ENCODE peak calls at places on chromosomes 3 and 15, in ten cellular contexts. One of them, this sample, is unnamed.
A peak's percentile ranks its signal among the peaks of the same experiment; 100 is the strongest.

GRCh38 chr15:58399737-58400136 is 32.1 kb upstream of the LIPC start:
- DNase-seq in pancreas: no peak
- DNase-seq in stomach: no peak
- DNase-seq in ovary: no peak
- DNase-seq in cardiac muscle cell: no peak
- DNase-seq in thyroid gland: no peak
- DNase-seq in upper lobe of right lung: no peak
- DNase-seq in thoracic aorta: no peak
- DNase-seq in neural progenitor cell: no peak
- DNase-seq in A673: no peak
- DNase-seq in this sample: no peak

GRCh38 chr3:13788522-13789424 is 91.1 kb downstream of the WNT7A start:
- DNase-seq in stomach: no peak
- DNase-seq in A673: no peak
- DNase-seq in thyroid gland: no peak
- DNase-seq in pancreas: no peak
- DNase-seq in ovary: no peak
- DNase-seq in neural progenitor cell: peak; percentile 36
- DNase-seq in cardiac muscle cell: no peak
- DNase-seq in thoracic aorta: no peak
- DNase-seq in upper lobe of right lung: peak; percentile 51
- DNase-seq in this sample: no peak

GRCh38 chr3:13878711-13879101 is 1.2 kb downstream of the WNT7A start:
- DNase-seq in neural progenitor cell: peak; percentile 68
- DNase-seq in upper lobe of right lung: peak; percentile 65
- DNase-seq in cardiac muscle cell: peak; percentile 26
- DNase-seq in A673: no peak
- DNase-seq in stomach: no peak
- DNase-seq in thyroid gland: no peak
- DNase-seq in thoracic aorta: no peak
- DNase-seq in ovary: no peak
- DNase-seq in pancreas: no peak
- DNase-seq in this sample: no peak

GRCh38 chr3:24513463-24513862 is 18.8 kb upstream of the THRB start:
- DNase-seq in ovary: no peak
- DNase-seq in thoracic aorta: no peak
- DNase-seq in cardiac muscle cell: no peak
- DNase-seq in stomach: no peak
- DNase-seq in thyroid gland: no peak
- DNase-seq in neural progenitor cell: no peak
- DNase-seq in A673: no peak
- DNase-seq in pancreas: no peak
- DNase-seq in upper lobe of right lung: no peak
- DNase-seq in this sample: no peak

GRCh38 chr3:195445885-195446284 is 3.1 kb upstream of the ACAP2 start:
- DNase-seq in ovary: no peak
- DNase-seq in neural progenitor cell: no peak
- DNase-seq in thyroid gland: no peak
- DNase-seq in upper lobe of right lung: no peak
- DNase-seq in pancreas: no peak
- DNase-seq in A673: no peak
- DNase-seq in stomach: no peak
- DNase-seq in cardiac muscle cell: no peak
- DNase-seq in thoracic aorta: no peak
- DNase-seq in this sample: no peak

GRCh38 chr3:134628884-134629283 is 21.9 kb downstream of the KY start:
- DNase-seq in neural progenitor cell: no peak
- DNase-seq in thyroid gland: no peak
- DNase-seq in A673: no peak
- DNase-seq in stomach: peak; percentile 11
- DNase-seq in thoracic aorta: no peak
- DNase-seq in pancreas: peak; percentile 1
- DNase-seq in cardiac muscle cell: no peak
- DNase-seq in ovary: no peak
- DNase-seq in upper lobe of right lung: no peak
- DNase-seq in this sample: no peak

GRCh38 chr3:132669256-132669777 is 9.2 kb downstream of the UBA5 start:
- DNase-seq in pancreas: no peak
- DNase-seq in A673: no peak
- DNase-seq in stomach: no peak
- DNase-seq in cardiac muscle cell: no peak
- DNase-seq in upper lobe of right lung: no peak
- DNase-seq in thoracic aorta: no peak
- DNase-seq in neural progenitor cell: no peak
- DNase-seq in ovary: no peak
- DNase-seq in thyroid gland: no peak
- DNase-seq in this sample: no peak

GRCh38 chr15:51342249-51342999 is 969 bp downstream of the GLDN start:
- DNase-seq in stomach: no peak
- DNase-seq in A673: no peak
- DNase-seq in thoracic aorta: no peak
- DNase-seq in pancreas: no peak
- DNase-seq in neural progenitor cell: peak; percentile 23
- DNase-seq in thyroid gland: no peak
- DNase-seq in ovary: no peak
- DNase-seq in upper lobe of right lung: no peak
- DNase-seq in cardiac muscle cell: no peak
- DNase-seq in this sample: no peak

GRCh38 chr3:168094877-168095610 is 680 bp downstream of the GOLIM4 start:
- DNase-seq in cardiac muscle cell: peak; percentile 71
- DNase-seq in neural progenitor cell: peak; percentile 82
- DNase-seq in upper lobe of right lung: peak; percentile 86
- DNase-seq in ovary: peak; percentile 40
- DNase-seq in stomach: peak; percentile 48
- DNase-seq in thoracic aorta: peak; percentile 4
- DNase-seq in pancreas: no peak
- DNase-seq in thyroid gland: peak; percentile 34
- DNase-seq in A673: peak; percentile 68
- DNase-seq in this sample: peak; percentile 76

GRCh38 chr3:168096210-168096795 is 579 bp upstream of the GOLIM4 start:
- DNase-seq in thoracic aorta: peak; percentile 43
- DNase-seq in ovary: no peak
- DNase-seq in upper lobe of right lung: peak; percentile 79
- DNase-seq in pancreas: peak; percentile 76
- DNase-seq in neural progenitor cell: peak; percentile 67
- DNase-seq in stomach: peak; percentile 55
- DNase-seq in thyroid gland: peak; percentile 65
- DNase-seq in A673: peak; percentile 92
- DNase-seq in cardiac muscle cell: peak; percentile 86
- DNase-seq in this sample: no peak

GRCh38 chr3:168094580-168094876 is 1.2 kb downstream of the GOLIM4 start:
- DNase-seq in thyroid gland: no peak
- DNase-seq in pancreas: no peak
- DNase-seq in thoracic aorta: peak; percentile 3
- DNase-seq in cardiac muscle cell: peak; percentile 69
- DNase-seq in upper lobe of right lung: no peak
- DNase-seq in stomach: peak; percentile 39
- DNase-seq in A673: peak; percentile 84
- DNase-seq in ovary: no peak
- DNase-seq in neural progenitor cell: peak; percentile 79
- DNase-seq in this sample: peak; percentile 62

GRCh38 chr3:168097381-168097780 is 1.7 kb upstream of the GOLIM4 start:
- DNase-seq in pancreas: no peak
- DNase-seq in thyroid gland: no peak
- DNase-seq in cardiac muscle cell: no peak
- DNase-seq in A673: no peak
- DNase-seq in neural progenitor cell: no peak
- DNase-seq in thoracic aorta: no peak
- DNase-seq in stomach: no peak
- DNase-seq in upper lobe of right lung: no peak
- DNase-seq in ovary: no peak
- DNase-seq in this sample: no peak

DNA sequence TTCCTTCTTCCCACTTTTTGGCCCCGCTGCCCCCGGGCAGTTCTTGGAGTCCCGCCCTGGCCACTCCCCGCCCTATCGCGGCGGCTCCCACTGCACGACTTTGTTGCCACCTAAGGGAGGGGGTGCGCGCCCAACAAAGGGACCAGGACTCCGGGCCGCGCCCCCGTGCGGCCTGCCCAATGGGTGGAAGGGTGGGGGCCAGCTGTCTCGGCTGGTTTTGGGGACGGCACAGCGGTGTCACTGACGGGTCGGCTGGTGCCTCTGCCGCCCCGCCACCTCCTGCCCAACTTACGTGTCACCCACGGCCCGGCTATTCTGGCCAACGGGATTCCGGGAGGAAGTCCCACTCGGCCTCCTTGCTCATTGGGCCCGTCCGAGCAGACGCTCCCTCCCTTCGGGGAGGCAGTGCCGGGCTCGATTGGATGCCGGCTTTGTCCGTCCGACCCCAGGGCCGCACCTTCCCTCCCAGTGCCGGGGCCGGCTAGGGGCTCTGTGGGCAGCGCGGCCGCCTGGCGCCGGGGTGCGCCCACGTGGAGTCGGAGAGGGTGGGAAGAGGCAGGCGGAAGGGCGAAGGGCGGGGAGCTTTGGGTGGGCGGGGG is at the start of gene GOLIM4:
- DNase-seq in A673: peak; percentile 93
- DNase-seq in upper lobe of right lung: peak; percentile 98
- DNase-seq in stomach: peak; percentile 94
- DNase-seq in ovary: peak; percentile 91
- DNase-seq in neural progenitor cell: peak; percentile 96
- DNase-seq in thyroid gland: peak; percentile 96
- DNase-seq in cardiac muscle cell: peak; percentile 98
- DNase-seq in pancreas: peak; percentile 97
- DNase-seq in thoracic aorta: peak; percentile 84
- DNase-seq in this sample: peak; percentile 98
- TF ChIP-seq CTCF in A673: no peak
- TF ChIP-seq CTCF in upper lobe of right lung: peak; percentile 27
- TF ChIP-seq CTCF in stomach: no peak
- TF ChIP-seq CTCF in ovary: no peak
- TF ChIP-seq CTCF in neural progenitor cell: peak; percentile 30
- TF ChIP-seq CTCF in thyroid gland: no peak
- TF ChIP-seq CTCF in cardiac muscle cell: peak; percentile 7
- TF ChIP-seq CTCF in pancreas: no peak
- TF ChIP-seq CTCF in thoracic aorta: no peak
- TF ChIP-seq CTCF in this sample: no peak

GRCh38 chr3:189638276-189639031 is 7.3 kb downstream of the TP63 start:
- DNase-seq in cardiac muscle cell: no peak
- DNase-seq in pancreas: no peak
- DNase-seq in stomach: no peak
- DNase-seq in neural progenitor cell: no peak
- DNase-seq in thyroid gland: no peak
- DNase-seq in ovary: no peak
- DNase-seq in upper lobe of right lung: no peak
- DNase-seq in A673: no peak
- DNase-seq in thoracic aorta: no peak
- DNase-seq in this sample: no peak

GRCh38 chr3:189646902-189647542 is 15.8 kb downstream of the TP63 start:
- DNase-seq in thoracic aorta: no peak
- DNase-seq in ovary: no peak
- DNase-seq in pancreas: no peak
- DNase-seq in stomach: no peak
- DNase-seq in thyroid gland: no peak
- DNase-seq in A673: no peak
- DNase-seq in cardiac muscle cell: no peak
- DNase-seq in upper lobe of right lung: no peak
- DNase-seq in neural progenitor cell: no peak
- DNase-seq in this sample: no peak

GRCh38 chr3:189637755-189638154 is 6.6 kb downstream of the TP63 start:
- DNase-seq in cardiac muscle cell: no peak
- DNase-seq in thyroid gland: no peak
- DNase-seq in ovary: no peak
- DNase-seq in pancreas: no peak
- DNase-seq in stomach: no peak
- DNase-seq in upper lobe of right lung: no peak
- DNase-seq in A673: no peak
- DNase-seq in neural progenitor cell: no peak
- DNase-seq in thoracic aorta: no peak
- DNase-seq in this sample: no peak

GRCh38 chr3:189636048-189636447 is 4.9 kb downstream of the TP63 start:
- DNase-seq in cardiac muscle cell: no peak
- DNase-seq in A673: no peak
- DNase-seq in stomach: no peak
- DNase-seq in pancreas: no peak
- DNase-seq in thoracic aorta: no peak
- DNase-seq in ovary: no peak
- DNase-seq in upper lobe of right lung: no peak
- DNase-seq in thyroid gland: no peak
- DNase-seq in neural progenitor cell: no peak
- DNase-seq in this sample: no peak

GRCh38 chr3:189641776-189642175 is 10.6 kb downstream of the TP63 start:
- DNase-seq in stomach: no peak
- DNase-seq in A673: no peak
- DNase-seq in upper lobe of right lung: no peak
- DNase-seq in thyroid gland: no peak
- DNase-seq in cardiac muscle cell: no peak
- DNase-seq in pancreas: no peak
- DNase-seq in ovary: no peak
- DNase-seq in neural progenitor cell: no peak
- DNase-seq in thoracic aorta: no peak
- DNase-seq in this sample: no peak
- H3K4me3 ChIP-seq in stomach: no peak overlapping the region
- H3K4me3 ChIP-seq in A673: no peak overlapping the region
- H3K4me3 ChIP-seq in upper lobe of right lung: no peak overlapping the region
- H3K4me3 ChIP-seq in thyroid gland: no peak overlapping the region
- H3K4me3 ChIP-seq in cardiac muscle cell: no peak overlapping the region
- H3K4me3 ChIP-seq in pancreas: no peak overlapping the region
- H3K4me3 ChIP-seq in ovary: no peak overlapping the region
- H3K4me3 ChIP-seq in neural progenitor cell: no peak overlapping the region
- H3K4me3 ChIP-seq in thoracic aorta: no peak overlapping the region
- H3K4me3 ChIP-seq in this sample: no peak overlapping the region

DNA sequence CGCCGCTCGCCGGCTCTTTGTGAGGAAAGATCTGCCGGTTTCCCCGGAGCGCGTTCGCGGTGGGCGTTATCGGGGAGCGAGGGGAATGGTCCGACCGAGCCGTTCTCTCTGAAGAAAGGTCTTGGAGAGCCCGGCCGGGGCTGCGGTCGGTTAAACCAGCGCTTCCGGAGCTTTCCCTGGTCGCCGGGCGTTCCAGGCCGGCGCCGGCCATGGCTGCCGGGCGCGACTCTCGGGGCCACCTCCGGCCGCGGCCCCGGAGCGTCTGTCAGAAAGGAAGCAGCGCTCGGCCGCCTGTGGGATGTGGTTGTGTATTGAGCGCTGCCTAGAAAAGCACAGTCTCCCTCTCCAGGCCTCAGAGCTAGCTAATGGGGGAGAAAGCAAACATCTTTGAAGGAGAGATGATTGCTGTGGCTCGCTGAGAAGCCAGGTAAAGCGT is 731 bp downstream of the FYTTD1 start:
- DNase-seq in pancreas: peak; percentile 57
- DNase-seq in thyroid gland: peak; percentile 73
- DNase-seq in ovary: peak; percentile 58
- DNase-seq in neural progenitor cell: peak; percentile 83
- DNase-seq in cardiac muscle cell: peak; percentile 78
- DNase-seq in thoracic aorta: peak; percentile 12
- DNase-seq in stomach: peak; percentile 72
- DNase-seq in upper lobe of right lung: peak; percentile 85
- DNase-seq in A673: peak; percentile 70
- DNase-seq in this sample: peak; percentile 79
- H3K4me1 ChIP-seq in pancreas: no peaks in the 10 kb centered on the region
- H3K4me1 ChIP-seq in thyroid gland: peaks cover 25% of the 10 kb centered on the region
- H3K4me1 ChIP-seq in ovary: peaks cover 4% of the 10 kb centered on the region
- H3K4me1 ChIP-seq in neural progenitor cell: peaks cover 9% of the 10 kb centered on the region
- H3K4me1 ChIP-seq in cardiac muscle cell: peaks cover 9% of the 10 kb centered on the region
- H3K4me1 ChIP-seq in thoracic aorta: peaks cover 10% of the 10 kb centered on the region
- H3K4me1 ChIP-seq in stomach: peaks cover 19% of the 10 kb centered on the region
- H3K4me1 ChIP-seq in upper lobe of right lung: peaks cover 27% of the 10 kb centered on the region
- H3K4me1 ChIP-seq in A673: no peaks in the 10 kb centered on the region
- H3K4me1 ChIP-seq in this sample: peaks cover 9% of the 10 kb centered on the region

DNA sequence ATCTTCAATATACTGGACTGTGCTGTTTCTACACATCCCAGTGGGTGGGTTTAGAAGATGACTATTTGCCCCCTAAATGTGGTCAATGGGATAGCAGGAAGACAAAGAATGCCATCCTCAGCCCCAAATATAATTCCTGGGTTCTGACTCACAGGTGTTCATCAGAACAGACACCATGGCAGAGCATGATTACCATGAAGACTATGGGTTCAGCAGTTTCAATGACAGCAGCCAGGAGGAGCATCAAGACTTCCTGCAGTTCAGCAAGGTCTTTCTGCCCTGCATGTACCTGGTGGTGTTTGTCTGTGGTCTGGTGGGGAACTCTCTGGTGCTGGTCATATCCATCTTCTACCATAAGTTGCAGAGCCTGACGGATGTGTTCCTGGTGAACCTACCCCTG is 3.0 kb downstream of the CXCR6 start:
- DNase-seq in neural progenitor cell: no peak
- DNase-seq in stomach: no peak
- DNase-seq in thyroid gland: no peak
- DNase-seq in ovary: no peak
- DNase-seq in thoracic aorta: no peak
- DNase-seq in upper lobe of right lung: no peak
- DNase-seq in A673: no peak
- DNase-seq in pancreas: no peak
- DNase-seq in cardiac muscle cell: no peak
- DNase-seq in this sample: no peak
- TF ChIP-seq CTCF in neural progenitor cell: no peak
- TF ChIP-seq CTCF in stomach: no peak
- TF ChIP-seq CTCF in thyroid gland: no peak
- TF ChIP-seq CTCF in ovary: no peak
- TF ChIP-seq CTCF in thoracic aorta: no peak
- TF ChIP-seq CTCF in upper lobe of right lung: peak; percentile 5
- TF ChIP-seq CTCF in A673: no peak
- TF ChIP-seq CTCF in pancreas: no peak
- TF ChIP-seq CTCF in cardiac muscle cell: no peak
- TF ChIP-seq CTCF in this sample: no peak

This sample was measured in tibial artery.